ENCODE peak calls at places on chromosome 22, in four cellular contexts. O, N, D and T are unnamed samples.

GRCh38 chr22:36293606-36294292 is 40.8 kb downstream of the APOL1 start:
- DNase-seq in O (no peak), N (no peak), D (no peak), T (peak; percentile 21)

GRCh38 chr22:42052765-42053164 is 17.8 kb downstream of the NAGA start:
- DNase-seq in O (no peak), N (no peak), D (no peak), T (no peak)

GRCh38 chr22:46107753-46108563 is 42.4 kb upstream of the PPARA start:
- DNase-seq in O (no peak), N (no peak), D (no peak), T (no peak)

GRCh38 chr22:31313366-31314147 is 21.3 kb upstream of the PIK3IP1 start:
- DNase-seq in O (peak; percentile 38), N (peak; percentile 49), D (peak; percentile 85), T (peak; percentile 82)

GRCh38 chr22:22816766-22817410 is 70.7 kb upstream of the IGLL5 start:
- DNase-seq in O (no peak), N (no peak), D (no peak), T (no peak)

GRCh38 chr22:41380993-41381328 is 781 bp upstream of the TEF start:
- DNase-seq in O (no peak), N (no peak), D (no peak), T (no peak)

GRCh38 chr22:38110008-38110862 is at the start of gene BAIAP2L2:
- DNase-seq in O (no peak), N (no peak), D (peak; percentile 74), T (peak; percentile 77)

GRCh38 chr22:49763138-49763537 is 64.5 kb downstream of the BRD1 start:
- DNase-seq in O (no peak), N (no peak), D (no peak), T (peak; percentile 5)

GRCh38 chr22:49368221-49368975 is 459.3 kb downstream of the BRD1 start:
- DNase-seq in O (no peak), N (no peak), D (no peak), T (no peak)

GRCh38 chr22:40329021-40329456 is 17.3 kb upstream of the ADSL start:
- DNase-seq in O (no peak), N (no peak), D (no peak), T (no peak)

GRCh38 chr22:40826984-40827741 is 8.0 kb upstream of the SLC25A17 start:
- DNase-seq in O (no peak), N (no peak), D (no peak), T (no peak)

GRCh38 chr22:20233351-20234313 is 34.5 kb downstream of the RTN4R start:
- DNase-seq in O (no peak), N (no peak), D (no peak), T (no peak)

GRCh38 chr22:26339755-26340154 is 89.3 kb upstream of the ASPHD2 start:
- DNase-seq in O (no peak), N (no peak), D (no peak), T (no peak)

GRCh38 chr22:50455201-50455600 is 19.6 kb downstream of the SBF1 start:
- DNase-seq in O (no peak), N (no peak), D (no peak), T (no peak)

GRCh38 chr22:35620624-35621245 is 3.6 kb upstream of the MB start:
- DNase-seq in O (peak; percentile 54), N (no peak), D (no peak), T (no peak)

GRCh38 chr22:39396797-39397195 is 2.8 kb upstream of the TAB1 start:
- DNase-seq in O (peak; percentile 37), N (no peak), D (no peak), T (peak; percentile 8)